ENCODE peak calls at places on chromosomes 12 and 14, in eight cellular contexts. J is MM.1S, B is IMR-90, W is endodermal cell, O is astrocyte, R is GM12878, S is HCT116, G is K562. M is an unnamed sample. For H3K4me1, the result is how much of the 10 kb centered on the place peaks cover.

GRCh38 chr14:102442241-102443211 is 67.0 kb downstream of the ANKRD9 start:
- DNase-seq in S (no peak), W (no peak), J (no peak), O (no peak), G (no peak), R (no peak), B (peak), M (no peak)

GRCh38 chr12:112115259-112116045 is 6.9 kb upstream of the NAA25 start:
- DNase-seq in R (no peak), W (peak), S (no peak), G (peak), J (no peak), B (no peak), O (no peak), M (no peak)

GRCh38 chr12:59736786-59737185 is 141.0 kb downstream of the SLC16A7 start:
- DNase-seq in S (no peak), O (peak), G (no peak), B (peak), J (no peak), R (no peak), W (peak), M (no peak)

GRCh38 chr12:125081427-125081826 is 16.2 kb downstream of the AACS start:
- DNase-seq in G (no peak), R (no peak), W (no peak), J (no peak), B (no peak), O (no peak), S (no peak), M (no peak)

GRCh38 chr12:46773537-46773936 is 52.3 kb downstream of the SLC38A4 start:
- DNase-seq in W (no peak), B (no peak), R (no peak), O (no peak), J (no peak), S (no peak), G (no peak), M (no peak)

GRCh38 chr14:77076118-77076631 is 21.9 kb upstream of the CIPC start:
- DNase-seq in R (no peak), O (no peak), G (no peak), S (no peak), B (no peak), W (peak), J (no peak), M (no peak)

GRCh38 chr12:16605666-16606116 is 271 bp downstream of the LMO3 start:
- DNase-seq in O (peak), B (peak), S (no peak), W (peak), R (no peak), J (peak), G (no peak), M (no peak)

GRCh38 chr12:122389677-122390076 is 32.8 kb downstream of the CLIP1 start:
- DNase-seq in G (no peak), J (no peak), S (no peak), B (no peak), R (no peak), W (no peak), O (no peak), M (no peak)

GRCh38 chr14:33026850-33027420 is 88.3 kb downstream of the NPAS3 start:
- DNase-seq in S (no peak), J (no peak), R (no peak), B (no peak), O (peak), G (no peak), W (no peak), M (no peak)

GRCh38 chr12:50533971-50534370 is 29.2 kb downstream of the DIP2B start:
- DNase-seq in J (no peak), G (no peak), R (no peak), B (no peak), W (no peak), S (no peak), O (peak), M (no peak)

GRCh38 chr12:50530532-50530931 is 25.7 kb downstream of the DIP2B start:
- DNase-seq in S (no peak), W (no peak), R (no peak), J (no peak), G (no peak), B (no peak), O (no peak), M (no peak)

GRCh38 chr12:50529345-50529744 is 24.6 kb downstream of the DIP2B start:
- DNase-seq in O (no peak), W (peak), G (no peak), R (no peak), S (no peak), B (no peak), J (no peak), M (no peak)

GRCh38 chr12:50536831-50537537 is 32.2 kb downstream of the DIP2B start:
- DNase-seq in J (no peak), B (no peak), W (peak), S (no peak), G (no peak), O (no peak), R (no peak), M (no peak)

DNA sequence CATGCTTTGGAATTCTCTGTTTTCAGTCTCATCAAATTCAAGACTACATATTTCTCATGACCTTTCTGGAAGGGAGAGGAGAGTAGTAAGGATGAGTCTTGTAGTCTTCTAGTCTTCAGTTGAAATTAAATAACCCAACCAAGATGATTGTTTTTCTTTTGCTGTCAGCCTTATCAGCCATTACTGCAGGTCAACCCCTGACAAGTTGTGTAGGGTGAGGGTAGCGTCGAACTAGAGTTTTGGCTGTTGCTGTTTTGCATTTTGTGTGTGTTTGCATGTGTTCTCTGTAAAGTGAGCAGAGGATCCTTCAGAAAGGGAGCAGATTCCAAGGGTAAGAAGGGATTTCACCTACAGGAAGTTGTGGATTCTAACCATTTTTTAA is 28.4 kb downstream of the DIP2B start:
- DNase-seq in R (no peak), J (no peak), S (no peak), O (no peak), B (no peak), W (peak), G (peak), M (no peak)
- H3K9ac ChIP-seq in R (peak), J (no peak), S (peak), O (peak), B (no peak), W (no peak), G (peak), M (no peak)

GRCh38 chr12:100986595-100987547 is 192.3 kb downstream of the ANO4 start:
- DNase-seq in B (peak), R (no peak), W (peak), S (no peak), O (peak), J (no peak), G (no peak), M (no peak)
- H3K4me3 ChIP-seq in B (no peak), R (no peak), W (no peak), S (no peak), O (no peak), J (no peak), G (no peak), M (no peak)

DNA sequence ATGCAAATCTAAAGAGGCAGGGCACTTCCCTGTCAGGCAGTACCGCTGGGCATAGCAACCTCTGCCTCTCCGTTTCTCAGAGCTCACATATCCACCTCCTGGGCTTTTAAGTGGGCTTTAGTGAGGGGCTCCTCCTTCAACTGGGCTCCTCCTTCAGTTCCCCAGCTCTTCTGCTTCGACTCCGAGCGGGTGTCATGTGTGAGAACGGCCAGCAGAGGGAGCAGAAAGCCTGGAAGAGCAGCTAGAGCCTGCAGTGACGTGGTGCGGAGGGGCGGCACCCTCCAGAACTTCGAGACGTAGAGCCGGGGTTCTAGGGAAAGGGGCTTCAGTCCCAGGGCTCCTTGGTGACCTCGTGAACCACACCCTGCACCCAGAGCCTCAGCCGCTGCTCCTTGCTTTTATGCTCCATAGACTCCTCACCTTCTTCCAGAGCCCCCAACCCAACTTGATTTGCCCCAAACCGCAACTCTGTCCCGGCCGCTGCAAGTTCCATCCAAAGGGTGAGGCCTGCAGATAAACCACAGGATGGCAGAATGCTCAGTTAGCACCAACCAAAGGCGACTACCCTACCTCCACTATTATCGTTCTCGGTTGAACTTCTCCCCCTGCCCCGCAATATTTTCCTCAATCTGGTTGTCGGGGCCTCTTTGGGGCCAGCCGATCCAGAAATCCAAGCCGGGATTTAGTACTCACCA is 383 bp upstream of the GLI1 start:
- DNase-seq in J (peak), O (peak), B (peak), W (peak), S (peak), G (peak), R (peak), M (peak)
- H3K4me1 ChIP-seq in J (under half), O (under half), B (under half), W (under half), S (under half), G (under half), R (under half), M (half or more)

GRCh38 chr14:75282166-75282547 is 3.5 kb downstream of the FOS start:
- DNase-seq in S (no peak), O (peak), B (peak), G (no peak), R (no peak), W (no peak), J (no peak), M (no peak)

GRCh38 chr14:75279739-75280447 is 1.3 kb downstream of the FOS start:
- DNase-seq in O (no peak), G (no peak), W (peak), R (no peak), J (no peak), S (no peak), B (peak), M (no peak)

GRCh38 chr14:75281691-75282000 is 3.0 kb downstream of the FOS start:
- DNase-seq in W (no peak), S (no peak), J (no peak), B (no peak), G (no peak), O (no peak), R (no peak), M (no peak)

GRCh38 chr14:75280448-75280830 is 1.8 kb downstream of the FOS start:
- DNase-seq in O (no peak), W (no peak), G (no peak), B (peak), R (no peak), J (no peak), S (no peak), M (no peak)

GRCh38 chr14:75280831-75281690 is 2.4 kb downstream of the FOS start:
- DNase-seq in O (no peak), J (no peak), S (no peak), B (peak), G (no peak), R (no peak), W (peak), M (no peak)
- H3K9ac ChIP-seq in O (peak), J (no peak), S (no peak), B (no peak), G (no peak), R (no peak), W (peak), M (no peak)

DNA sequence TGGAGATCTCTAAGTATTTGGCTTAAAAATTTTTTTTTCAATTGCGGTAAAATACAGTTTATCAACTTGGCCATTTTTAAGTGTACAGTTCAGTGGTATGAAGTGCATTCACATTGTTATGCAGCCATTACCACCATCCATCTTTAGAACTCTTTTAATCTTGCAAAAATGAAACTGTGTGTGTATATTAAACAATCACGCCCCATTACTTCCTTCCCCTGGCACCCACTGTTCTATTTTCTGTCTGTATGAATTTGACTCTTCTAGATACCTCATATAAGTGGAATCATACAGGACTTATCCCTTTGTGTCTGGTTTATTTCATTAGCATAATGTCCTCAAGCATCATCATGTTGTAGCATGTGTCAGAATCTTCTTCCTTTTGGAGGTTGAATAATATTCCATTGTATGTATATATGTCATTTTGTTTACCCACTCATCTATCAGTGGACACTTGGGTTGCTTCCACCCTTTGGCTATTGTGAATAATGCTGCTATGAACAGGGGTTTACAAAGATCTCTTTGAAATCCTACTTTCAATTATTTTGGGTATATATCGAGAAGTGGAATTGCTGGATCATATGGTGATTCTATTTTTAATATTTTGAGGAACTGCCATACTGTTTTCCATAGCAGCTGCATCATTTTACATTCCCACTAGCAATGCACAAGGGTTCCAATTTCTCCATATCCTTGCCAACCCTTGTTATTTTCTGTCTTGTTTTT is 62.9 kb downstream of the SAMD4A start:
- DNase-seq in G (no peak), R (no peak), B (no peak), S (no peak), J (no peak), W (no peak), O (no peak), M (no peak)
- H3K4me3 ChIP-seq in G (no peak), R (no peak), B (no peak), S (no peak), J (no peak), W (no peak), O (no peak), M (no peak)

DNA sequence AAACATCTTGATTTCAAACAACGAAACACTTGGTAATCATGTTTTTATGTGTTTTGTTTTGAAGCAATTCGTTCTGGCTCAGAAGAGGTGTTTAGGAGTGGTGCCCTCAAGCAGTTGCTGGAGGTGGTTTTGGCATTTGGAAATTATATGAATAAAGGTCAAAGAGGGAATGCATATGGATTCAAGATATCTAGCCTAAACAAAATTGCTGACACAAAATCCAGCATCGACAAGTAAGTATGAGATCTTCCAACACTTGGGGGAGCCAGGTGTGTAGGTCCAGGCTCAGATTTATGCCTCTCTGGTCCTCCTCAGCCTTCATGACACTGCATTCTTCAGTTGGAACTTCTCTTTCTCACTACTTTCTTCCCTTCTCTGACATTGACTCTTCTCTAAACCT is 110.1 kb downstream of the GPR135 start:
- DNase-seq in W (no peak), B (no peak), J (no peak), R (no peak), G (no peak), O (no peak), S (no peak), M (peak)
- H3K4me1 ChIP-seq in W (under half), B (under half), J (under half), R (under half), G (under half), O (under half), S (under half), M (half or more)

DNA sequence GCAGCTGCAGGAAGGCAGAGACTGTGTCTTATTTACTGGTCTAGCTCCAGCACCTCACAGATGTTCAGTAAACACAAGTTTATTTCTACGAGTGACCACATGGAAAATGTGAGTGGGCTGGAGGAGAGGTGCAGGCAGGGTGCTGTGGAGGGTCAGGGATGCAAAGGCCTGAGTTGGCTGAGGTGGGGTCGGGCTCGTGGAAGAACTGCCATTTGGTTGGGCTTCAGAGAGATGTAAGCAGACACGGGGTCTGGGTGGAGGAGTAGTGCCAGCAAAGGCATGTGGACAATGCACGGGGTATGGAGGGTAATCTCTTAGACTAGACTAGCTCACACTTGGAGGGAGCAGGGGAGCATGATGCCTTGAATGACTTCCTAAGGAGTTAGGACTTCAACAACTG is 117.4 kb upstream of the RTL1 start:
- DNase-seq in R (no peak), G (no peak), O (no peak), W (peak), S (no peak), B (no peak), J (no peak), M (no peak)
- H3K9ac ChIP-seq in R (no peak), G (no peak), O (no peak), W (no peak), S (no peak), B (no peak), J (no peak), M (no peak)

GRCh38 chr12:57896139-57896436 is 45.3 kb upstream of the ATP23 start:
- DNase-seq in B (no peak), J (no peak), O (no peak), R (no peak), S (no peak), W (no peak), G (no peak), M (no peak)
- H3K4me3 ChIP-seq in B (peak), J (peak), O (peak), R (peak), S (no peak), W (peak), G (no peak), M (no peak)

GRCh38 chr12:76010732-76011458 is 20.7 kb downstream of the PHLDA1 start:
- DNase-seq in O (peak), S (no peak), R (no peak), J (no peak), G (no peak), W (peak), B (peak), M (no peak)
- H3K4me1 ChIP-seq in O (under half), S (under half), R (under half), J (under half), G (under half), W (under half), B (under half), M (under half)

GRCh38 chr14:54777395-54777794 is 125.2 kb downstream of the GCH1 start:
- DNase-seq in G (no peak), R (no peak), J (no peak), B (no peak), S (no peak), W (no peak), O (no peak), M (no peak)
- H3K9ac ChIP-seq in G (no peak), R (no peak), J (no peak), B (no peak), S (no peak), W (no peak), O (peak), M (peak)

M was measured in Karpas-422.